ENCODE peak calls at places on chromosomes 3 and 15, in eight cellular contexts. U is esophagus squamous epithelium; Q is breast epithelium; S is CD8-positive, alpha-beta memory T cell; W is small intestine; X is heart right ventricle; R is ovary; I is stomach. Y is an unnamed sample. For H3K9me3, the result is how much of the 10 kb centered on the place peaks cover.

GRCh38 chr3:177286034-177286433 is 88.8 kb upstream of the TBL1XR1 start:
- DNase-seq in U (no peak), Q (no peak), S (no peak), W (peak), X (no peak), R (no peak), I (no peak), Y (no peak)

GRCh38 chr3:41259449-41260062 is 60.3 kb downstream of the CTNNB1 start:
- DNase-seq in U (no peak), Q (no peak), S (no peak), W (no peak), X (no peak), R (no peak), I (no peak), Y (no peak)

GRCh38 chr3:47578119-47578630 is 490 bp downstream of the CSPG5 start:
- DNase-seq in U (no peak), Q (no peak), S (peak), W (peak), X (no peak), R (peak), I (peak), Y (peak)

GRCh38 chr3:197019021-197019420 is 10.6 kb downstream of the MELTF start:
- DNase-seq in U (no peak), Q (peak), S (no peak), W (no peak), X (no peak), R (no peak), I (no peak), Y (no peak)

GRCh38 chr3:148606979-148607378 is 90.7 kb upstream of the AGTR1 start:
- DNase-seq in U (no peak), Q (no peak), S (no peak), W (no peak), X (no peak), R (no peak), I (no peak), Y (no peak)

GRCh38 chr15:57329582-57330367 is 46.5 kb upstream of the CGNL1 start:
- DNase-seq in U (no peak), Q (no peak), S (no peak), W (no peak), X (no peak), R (no peak), I (no peak), Y (no peak)

GRCh38 chr15:79185199-79185598 is 94.6 kb upstream of the RASGRF1 start:
- DNase-seq in U (no peak), Q (no peak), S (no peak), W (no peak), X (no peak), R (no peak), I (no peak), Y (no peak)

GRCh38 chr15:63939531-63940130 is 105.9 kb upstream of the HERC1 start:
- DNase-seq in U (no peak), Q (peak), S (no peak), W (peak), X (peak), R (peak), I (peak), Y (no peak)

GRCh38 chr3:128278761-128279593 is 125.7 kb downstream of the EEFSEC start:
- DNase-seq in U (no peak), Q (no peak), S (no peak), W (no peak), X (peak), R (peak), I (peak), Y (no peak)

GRCh38 chr3:129348734-129349133 is 70.1 kb downstream of the HMCES start:
- DNase-seq in U (no peak), Q (no peak), S (no peak), W (no peak), X (no peak), R (no peak), I (no peak), Y (no peak)

GRCh38 chr3:42680256-42680655 is 5.1 kb upstream of the KLHL40 start:
- DNase-seq in U (no peak), Q (no peak), S (no peak), W (no peak), X (no peak), R (no peak), I (no peak), Y (no peak)

GRCh38 chr3:44845528-44846520 is 15.9 kb upstream of the TMEM42 start:
- DNase-seq in U (no peak), Q (no peak), S (no peak), W (no peak), X (peak), R (no peak), I (no peak), Y (no peak)

GRCh38 chr3:49327485-49327884 is 12.4 kb downstream of the USP4 start:
- DNase-seq in U (no peak), Q (no peak), S (no peak), W (no peak), X (no peak), R (no peak), I (no peak), Y (no peak)

GRCh38 chr15:28098360-28098765 is 752 bp downstream of the OCA2 start:
- DNase-seq in U (no peak), Q (no peak), S (no peak), W (no peak), X (no peak), R (no peak), I (no peak), Y (no peak)

GRCh38 chr3:115272036-115272824 is 125.1 kb upstream of the ZBTB20 start:
- DNase-seq in U (no peak), Q (no peak), S (no peak), W (no peak), X (no peak), R (no peak), I (no peak), Y (no peak)

GRCh38 chr3:118907909-118908308 is 126.7 kb downstream of the IGSF11 start:
- DNase-seq in U (no peak), Q (no peak), S (no peak), W (no peak), X (no peak), R (no peak), I (no peak), Y (no peak)

GRCh38 chr3:32246079-32246675 is 7.7 kb downstream of the CMTM8 start:
- DNase-seq in U (no peak), Q (no peak), S (no peak), W (peak), X (no peak), R (no peak), I (no peak), Y (no peak)

GRCh38 chr3:102114264-102114979 is 265.1 kb downstream of the NFKBIZ start:
- DNase-seq in U (no peak), Q (no peak), S (peak), W (peak), X (no peak), R (no peak), I (no peak), Y (no peak)

GRCh38 chr15:70765504-70766281 is 2.3 kb upstream of the UACA start:
- DNase-seq in U (no peak), Q (no peak), S (no peak), W (no peak), X (no peak), R (no peak), I (no peak), Y (no peak)

GRCh38 chr3:197718904-197719303 is 17.8 kb downstream of the RUBCN start:
- DNase-seq in U (no peak), Q (no peak), S (no peak), W (peak), X (no peak), R (no peak), I (no peak), Y (no peak)

GRCh38 chr3:61562810-61563613 is 1.6 kb downstream of the PTPRG start:
- DNase-seq in U (no peak), Q (no peak), S (no peak), W (peak), X (peak), R (peak), I (no peak), Y (no peak)

GRCh38 chr15:28132524-28133275 is 33.6 kb upstream of the OCA2 start:
- DNase-seq in U (no peak), Q (no peak), S (no peak), W (no peak), X (no peak), R (no peak), I (no peak), Y (no peak)

GRCh38 chr15:69608661-69609060 is 156.0 kb downstream of the RPLP1 start:
- DNase-seq in U (no peak), Q (no peak), S (no peak), W (no peak), X (no peak), R (no peak), I (no peak), Y (no peak)

GRCh38 chr3:189626286-189626685 is 4.9 kb upstream of the TP63 start:
- DNase-seq in U (no peak), Q (no peak), S (no peak), W (no peak), X (no peak), R (no peak), I (no peak), Y (no peak)

GRCh38 chr3:64291345-64291744 is 66.1 kb upstream of the PRICKLE2 start:
- DNase-seq in U (no peak), Q (no peak), S (no peak), W (no peak), X (no peak), R (no peak), I (no peak), Y (no peak)

GRCh38 chr3:107432013-107432515 is 54.8 kb downstream of the CCDC54 start:
- DNase-seq in U (no peak), Q (no peak), S (no peak), W (peak), X (no peak), R (peak), I (no peak), Y (no peak)

GRCh38 chr3:47716656-47717055 is 65.0 kb downstream of the SMARCC1 start:
- DNase-seq in U (no peak), Q (no peak), S (no peak), W (no peak), X (no peak), R (no peak), I (no peak), Y (no peak)

GRCh38 chr3:184039414-184039813 is 7.9 kb downstream of the HTR3D start:
- DNase-seq in U (no peak), Q (no peak), S (no peak), W (no peak), X (no peak), R (no peak), I (no peak), Y (no peak)

GRCh38 chr15:58026552-58026951 is 39.0 kb downstream of the ALDH1A2 start:
- DNase-seq in U (no peak), Q (no peak), S (no peak), W (no peak), X (no peak), R (no peak), I (no peak), Y (no peak)

GRCh38 chr15:27768731-27769510 is 330.2 kb downstream of the OCA2 start:
- DNase-seq in U (no peak), Q (no peak), S (no peak), W (no peak), X (no peak), R (no peak), I (no peak), Y (no peak)

GRCh38 chr3:187773963-187774789 is 28.9 kb upstream of the BCL6 start:
- DNase-seq in U (no peak), Q (no peak), S (no peak), W (no peak), X (peak), R (no peak), I (no peak), Y (no peak)

GRCh38 chr3:2303567-2303966 is 204.9 kb downstream of the CNTN4 start:
- DNase-seq in U (no peak), Q (no peak), S (no peak), W (no peak), X (peak), R (no peak), I (no peak), Y (no peak)

GRCh38 chr3:100073555-100074307 is 40.6 kb downstream of the FILIP1L start:
- DNase-seq in U (no peak), Q (no peak), S (no peak), W (no peak), X (peak), R (peak), I (no peak), Y (no peak)

DNA sequence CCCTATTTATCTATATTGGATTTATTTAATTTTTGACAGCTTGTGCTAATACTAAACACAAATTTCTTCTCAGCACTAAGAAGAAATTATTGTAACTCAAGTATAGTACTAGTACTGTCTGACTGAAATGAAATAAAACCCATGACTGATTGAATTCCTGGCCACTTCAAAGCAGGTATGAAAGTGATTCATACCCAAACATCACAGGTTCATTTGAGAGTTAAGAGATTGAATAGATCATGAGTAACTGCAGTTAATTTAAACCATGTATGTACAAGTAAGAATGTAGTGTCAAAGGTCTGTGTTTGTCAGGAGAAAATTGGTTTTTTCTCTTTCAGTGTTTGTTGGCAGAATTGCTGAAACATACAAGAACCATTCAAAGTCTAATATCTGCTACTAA is 332.0 kb upstream of the GRM7 start:
- DNase-seq in U (no peak), Q (no peak), S (no peak), W (no peak), X (no peak), R (no peak), I (no peak), Y (no peak)
- H3K9me3 ChIP-seq in U (under half), Q (under half), S (under half), W (under half), X (under half), R (under half), I (under half), Y (under half)

DNA sequence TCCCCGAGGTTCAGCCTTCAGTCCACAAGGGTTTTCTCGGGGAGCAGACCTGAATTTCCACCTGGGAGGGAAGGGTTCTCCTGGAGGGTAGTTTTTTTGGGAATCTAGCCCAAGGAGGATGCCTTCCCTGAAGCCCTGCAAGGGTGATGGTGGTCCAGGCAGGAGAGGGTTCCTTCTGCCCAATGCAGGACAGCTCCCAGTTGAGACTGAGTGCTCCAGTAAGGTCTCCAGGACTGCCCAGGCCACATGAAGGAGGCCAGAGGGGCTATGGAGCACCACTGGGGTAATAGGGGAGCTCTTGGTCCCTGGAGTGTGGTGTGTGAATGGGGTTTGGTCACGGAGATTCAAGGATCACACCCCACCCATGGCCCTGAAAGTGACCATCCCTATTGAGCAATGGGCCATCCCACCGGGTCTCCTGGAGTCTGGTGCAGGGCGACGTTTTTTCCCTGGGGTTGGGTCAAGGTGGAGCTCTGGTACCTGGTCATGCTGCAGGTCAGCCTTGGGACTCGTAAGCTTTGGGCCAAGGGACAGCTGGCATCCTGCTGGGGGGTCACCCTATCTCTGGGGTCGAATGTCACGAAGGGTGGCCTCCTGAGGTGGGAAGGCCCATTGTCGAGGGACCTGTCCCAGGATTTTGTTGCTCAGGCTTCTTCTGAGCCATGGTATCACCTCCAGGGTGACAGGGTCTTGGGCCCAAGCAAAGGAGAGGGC is 196.5 kb downstream of the UBE3A start:
- DNase-seq in U (no peak), Q (no peak), S (no peak), W (no peak), X (no peak), R (no peak), I (no peak), Y (no peak)
- H3K9me3 ChIP-seq in U (under half), Q (half or more), S (under half), W (under half), X (half or more), R (under half), I (half or more), Y (under half)

GRCh38 chr15:20358781-20359414 is 182.7 kb downstream of the GOLGA6L6 start:
- DNase-seq in U (no peak), Q (no peak), S (no peak), W (no peak), X (no peak), R (no peak), I (no peak), Y (no peak)

GRCh38 chr15:20357139-20358065 is 184.2 kb downstream of the GOLGA6L6 start:
- DNase-seq in U (no peak), Q (no peak), S (no peak), W (no peak), X (no peak), R (no peak), I (peak), Y (no peak)

GRCh38 chr15:20358066-20358780 is 183.4 kb downstream of the GOLGA6L6 start:
- DNase-seq in U (no peak), Q (no peak), S (no peak), W (no peak), X (peak), R (no peak), I (peak), Y (no peak)

GRCh38 chr15:20356444-20357138 is 185.0 kb downstream of the GOLGA6L6 start:
- DNase-seq in U (no peak), Q (peak), S (peak), W (no peak), X (peak), R (peak), I (peak), Y (peak)

GRCh38 chr15:20361091-20361490 is 180.5 kb downstream of the GOLGA6L6 start:
- DNase-seq in U (no peak), Q (no peak), S (no peak), W (no peak), X (no peak), R (no peak), I (no peak), Y (no peak)
- H3K9me3 ChIP-seq in U (under half), Q (under half), S (under half), W (under half), X (under half), R (under half), I (under half), Y (under half)

DNA sequence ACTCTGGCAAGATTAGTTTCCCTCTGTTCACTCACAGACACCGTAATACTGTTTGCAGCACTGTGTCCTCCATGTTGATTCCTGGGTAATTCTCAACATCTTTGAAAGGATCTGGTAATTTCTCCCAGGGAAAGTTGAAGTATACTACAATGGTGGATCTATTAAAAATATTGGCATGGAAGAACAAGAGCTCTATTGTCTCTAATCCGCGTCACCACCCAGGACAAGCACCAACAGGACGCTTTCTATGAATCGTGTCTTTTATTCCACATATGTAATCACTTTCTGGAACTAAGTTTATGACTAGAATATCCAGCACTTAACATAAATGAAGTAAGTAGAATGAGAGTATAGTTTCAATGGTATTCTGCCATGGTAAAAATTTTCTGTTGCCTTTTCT is 173.5 kb downstream of the RBMS3 start:
- DNase-seq in U (no peak), Q (peak), S (no peak), W (no peak), X (no peak), R (no peak), I (no peak), Y (no peak)
- H3K9me3 ChIP-seq in U (under half), Q (under half), S (under half), W (under half), X (under half), R (under half), I (under half), Y (under half)

DNA sequence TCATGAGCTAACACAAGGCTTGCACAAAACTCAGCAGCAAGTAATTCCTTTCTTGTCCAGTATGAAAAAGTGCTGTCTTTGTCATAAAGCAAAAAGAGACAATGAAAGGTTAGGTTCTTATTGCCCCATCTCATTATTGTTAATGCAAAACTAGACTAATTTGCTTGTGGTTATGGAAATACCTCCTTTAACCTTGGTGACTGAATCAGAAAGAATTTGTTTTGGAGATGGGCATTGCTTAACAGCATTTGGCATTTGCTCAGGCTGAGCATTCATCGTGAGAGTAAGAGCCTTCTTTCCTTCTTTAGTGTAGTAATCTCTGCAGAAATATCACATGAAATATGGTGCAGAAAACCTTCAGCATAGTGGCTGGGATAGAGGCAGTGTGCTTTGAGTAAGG is 103.1 kb downstream of the CNTN6 start:
- DNase-seq in U (no peak), Q (peak), S (no peak), W (no peak), X (no peak), R (no peak), I (no peak), Y (no peak)
- H3K9me3 ChIP-seq in U (under half), Q (under half), S (under half), W (under half), X (under half), R (under half), I (under half), Y (under half)

GRCh38 chr15:100005715-100006114 is 272.5 kb upstream of the LYSMD4 start:
- DNase-seq in U (no peak), Q (no peak), S (no peak), W (no peak), X (no peak), R (no peak), I (no peak), Y (no peak)
- H3K9me3 ChIP-seq in U (under half), Q (under half), S (under half), W (under half), X (under half), R (under half), I (under half), Y (under half)